ENCODE peak calls at places on chromosome X, in ten cellular contexts. K is fibroblast of the conjunctiva; Z is astrocyte of the hippocampus; N is occipital lobe; X is ecto neural progenitor cell; P is C1 segment of cervical spinal cord; M is psoas muscle; G is NCI-H2081 treated with DMSO at 0.1 percent for 48 hours; U is HT1080; E is activated T-helper 9 cell treated with anti-CD3 and anti-CD28 coated beads, Interleukin-2, amount 50 U/mL, for 16 hours. D is an unnamed sample.

GRCh38 chrX:155056877-155057792 is 13.8 kb downstream of the CMC4 start:
- DNase-seq in X (peak; percentile 71), P (peak; percentile 27), G (no peak), K (peak; percentile 38), E (peak; percentile 38), M (peak; percentile 48), Z (peak; percentile 79), N (no peak), U (peak; percentile 70), D (peak; percentile 30)

GRCh38 chrX:53716328-53717088 is 30.0 kb upstream of the HUWE1 start:
- DNase-seq in X (no peak), K (no peak), G (no peak), E (peak; percentile 29), U (peak; percentile 74), N (no peak), P (no peak), Z (no peak), M (no peak), D (no peak)

GRCh38 chrX:49947778-49948177 is 25.4 kb downstream of the CLCN5 start:
- DNase-seq in Z (no peak), N (no peak), X (no peak), P (no peak), G (no peak), K (no peak), E (no peak), U (no peak), M (no peak), D (no peak)

GRCh38 chrX:107571296-107571998 is 56.9 kb upstream of the PRPS1 start:
- DNase-seq in G (no peak), P (no peak), N (peak; percentile 34), M (peak; percentile 28), X (no peak), U (peak; percentile 91), Z (peak; percentile 93), K (peak; percentile 53), E (no peak), D (peak; percentile 52)

GRCh38 chrX:151151668-151152267 is 24.6 kb upstream of the GPR50 start:
- DNase-seq in Z (peak; percentile 58), N (no peak), U (peak; percentile 17), P (peak; percentile 13), X (no peak), K (peak; percentile 39), M (no peak), G (peak; percentile 3), E (no peak), D (peak; percentile 10)

GRCh38 chrX:101415180-101416130 is 7.4 kb downstream of the HNRNPH2 start:
- DNase-seq in X (no peak), N (peak; percentile 3), G (no peak), K (peak; percentile 82), Z (peak; percentile 72), P (peak; percentile 39), U (no peak), E (no peak), M (no peak), D (peak; percentile 59)

GRCh38 chrX:6002056-6002455 is 226.6 kb downstream of the NLGN4X start:
- DNase-seq in G (no peak), U (peak; percentile 4), P (no peak), X (no peak), M (no peak), E (no peak), Z (no peak), N (no peak), K (no peak), D (no peak)

GRCh38 chrX:30626402-30626801 is 26.8 kb upstream of the GK start:
- DNase-seq in E (no peak), U (no peak), G (no peak), M (no peak), Z (no peak), P (no peak), N (no peak), K (no peak), X (no peak), D (no peak)

GRCh38 chrX:41022579-41022978 is 62.7 kb upstream of the USP9X start:
- DNase-seq in X (no peak), U (peak; percentile 60), E (no peak), G (no peak), P (no peak), M (no peak), K (no peak), N (no peak), Z (no peak), D (no peak)

GRCh38 chrX:44431206-44431605 is 87.7 kb upstream of the EFHC2 start:
- DNase-seq in G (no peak), E (no peak), X (no peak), M (no peak), U (peak; percentile 70), K (no peak), Z (peak; percentile 43), P (no peak), N (no peak), D (no peak)

GRCh38 chrX:18886005-18886343 is 97.9 kb downstream of the PHKA2 start:
- DNase-seq in M (no peak), G (no peak), E (no peak), Z (no peak), K (no peak), X (no peak), U (no peak), P (no peak), N (no peak), D (no peak)

GRCh38 chrX:75156537-75156945 is 458 bp upstream of the ABCB7 start:
- DNase-seq in E (no peak), U (no peak), G (no peak), P (no peak), Z (peak; percentile 22), M (no peak), X (no peak), K (no peak), N (no peak), D (no peak)

GRCh38 chrX:68504237-68504636 is 5.4 kb downstream of the YIPF6 start:
- DNase-seq in P (no peak), G (no peak), E (peak; percentile 36), U (peak; percentile 76), Z (peak; percentile 54), M (no peak), X (no peak), N (no peak), K (no peak), D (no peak)

GRCh38 chrX:1246816-1247215 is 21.8 kb upstream of the CSF2RA start:
- DNase-seq in K (peak; percentile 26), U (peak; percentile 67), E (peak; percentile 66), Z (peak; percentile 45), M (peak; percentile 54), N (peak; percentile 4), X (peak; percentile 89), G (no peak), P (no peak), D (no peak)

GRCh38 chrX:119488749-119489148 is 20.5 kb downstream of the SLC25A5 start:
- DNase-seq in Z (peak; percentile 64), X (no peak), G (peak; percentile 34), K (no peak), P (peak; percentile 22), N (peak; percentile 1), E (no peak), M (peak; percentile 25), U (peak; percentile 38), D (no peak)

GRCh38 chrX:1491851-1492349 is 39.2 kb upstream of the ASMTL start:
- DNase-seq in Z (no peak), X (peak; percentile 57), U (no peak), E (peak; percentile 28), P (no peak), G (no peak), K (no peak), M (no peak), N (no peak), D (no peak)

GRCh38 chrX:18149454-18149853 is 71.2 kb downstream of the BEND2 start:
- DNase-seq in N (no peak), E (no peak), X (no peak), P (no peak), G (no peak), K (no peak), Z (no peak), M (no peak), U (no peak), D (no peak)

GRCh38 chrX:113873056-113873455 is 710.8 kb upstream of the HTR2C start:
- DNase-seq in K (no peak), G (no peak), U (no peak), E (no peak), Z (no peak), M (no peak), N (no peak), P (no peak), X (no peak), D (no peak)

GRCh38 chrX:145532176-145532780 is 285.0 kb downstream of the SPANXN1 start:
- DNase-seq in K (no peak), X (no peak), G (no peak), Z (no peak), M (no peak), N (no peak), P (no peak), E (no peak), U (no peak), D (no peak)

GRCh38 chrX:65920620-65921019 is 119.3 kb downstream of the VSIG4 start:
- DNase-seq in M (no peak), P (no peak), U (peak; percentile 34), K (no peak), G (no peak), N (no peak), X (no peak), E (no peak), Z (no peak), D (no peak)

GRCh38 chrX:18129694-18130093 is 91.0 kb downstream of the BEND2 start:
- DNase-seq in G (no peak), U (no peak), N (no peak), K (no peak), E (no peak), P (no peak), Z (no peak), M (no peak), X (no peak), D (no peak)

GRCh38 chrX:68307767-68308166 is 125.5 kb downstream of the OPHN1 start:
- DNase-seq in P (no peak), G (no peak), U (peak; percentile 69), K (peak; percentile 48), M (no peak), Z (peak; percentile 52), N (no peak), E (no peak), X (no peak), D (peak; percentile 15)

GRCh38 chrX:130801901-130802300 is 101.1 kb downstream of the ENOX2 start:
- DNase-seq in M (no peak), P (no peak), G (no peak), Z (no peak), X (no peak), N (no peak), E (no peak), U (no peak), K (no peak), D (no peak)

GRCh38 chrX:9530848-9531274 is 66.0 kb downstream of the TBL1X start:
- DNase-seq in G (peak; percentile 71), M (peak; percentile 51), U (peak; percentile 36), E (peak; percentile 12), Z (peak; percentile 82), N (peak; percentile 43), P (no peak), K (peak; percentile 83), X (peak; percentile 78), D (peak; percentile 68)

GRCh38 chrX:2654436-2655340 is 36.4 kb upstream of the CD99 start:
- DNase-seq in U (no peak), M (no peak), E (no peak), X (no peak), G (no peak), P (no peak), K (no peak), N (no peak), Z (no peak), D (no peak)